ENCODE peak calls at places on chromosomes 2 and 18, in nine cellular contexts. W, U, X, O, T, C, S, D and G are unnamed samples.

GRCh38 chr2:1132328-1132964 is 181.8 kb downstream of the SNTG2 start:
- DNase-seq in U (no peak), X (no peak), C (no peak), S (peak; percentile 8), T (no peak), O (no peak), W (no peak), D (no peak), G (no peak)

GRCh38 chr2:62724886-62725711 is 19.6 kb downstream of the EHBP1 start:
- DNase-seq in T (peak; percentile 47), D (peak; percentile 14), U (no peak), C (no peak), W (no peak), O (no peak), X (no peak), S (peak; percentile 15), G (no peak)

GRCh38 chr18:21391074-21391673 is 149.1 kb downstream of the GREB1L start:
- DNase-seq in S (no peak), X (no peak), T (no peak), D (no peak), W (peak; percentile 77), C (peak; percentile 57), O (no peak), U (no peak), G (peak; percentile 86)

GRCh38 chr2:205011031-205011430 is 465.8 kb downstream of the PARD3B start:
- DNase-seq in U (no peak), D (no peak), C (no peak), T (no peak), X (no peak), O (no peak), W (no peak), S (no peak), G (no peak)

GRCh38 chr2:221006084-221006483 is 566.0 kb downstream of the EPHA4 start:
- DNase-seq in S (no peak), O (no peak), T (no peak), X (no peak), D (no peak), U (no peak), W (no peak), C (no peak), G (no peak)

GRCh38 chr2:13401312-13401711 is 684.6 kb downstream of the TRIB2 start:
- DNase-seq in T (no peak), W (no peak), O (no peak), X (no peak), C (no peak), S (no peak), U (no peak), D (no peak), G (no peak)

GRCh38 chr2:116988303-116988702 is 826.2 kb upstream of the DDX18 start:
- DNase-seq in O (no peak), D (no peak), C (peak; percentile 59), U (no peak), X (no peak), S (no peak), T (no peak), W (no peak), G (no peak)

GRCh38 chr2:39615675-39616074 is 50.0 kb upstream of the TMEM178A start:
- DNase-seq in D (no peak), O (no peak), W (no peak), X (no peak), C (no peak), S (no peak), U (no peak), T (no peak), G (no peak)

GRCh38 chr2:85710687-85711577 is 16.8 kb downstream of the GNLY start:
- DNase-seq in X (no peak), T (peak; percentile 21), D (no peak), O (no peak), U (no peak), S (no peak), C (peak; percentile 88), W (no peak), G (peak; percentile 35)

GRCh38 chr2:133841905-133842304 is 273.6 kb upstream of the NCKAP5 start:
- DNase-seq in T (no peak), W (peak; percentile 84), U (peak; percentile 91), X (no peak), D (no peak), O (no peak), C (peak; percentile 83), S (no peak), G (peak; percentile 98)

GRCh38 chr2:150994041-150994440 is 267.6 kb downstream of the RBM43 start:
- DNase-seq in U (no peak), S (no peak), C (peak; percentile 14), D (no peak), X (no peak), T (no peak), W (no peak), O (no peak), G (peak; percentile 91)

GRCh38 chr2:40230717-40231300 is 221.1 kb downstream of the SLC8A1 start:
- DNase-seq in W (no peak), T (no peak), U (peak; percentile 25), S (no peak), O (no peak), D (no peak), C (no peak), X (no peak), G (peak; percentile 29)

GRCh38 chr2:41735446-41735845 is 312.4 kb upstream of the PKDCC start:
- DNase-seq in O (no peak), W (no peak), T (no peak), D (no peak), S (no peak), X (no peak), U (peak; percentile 19), C (peak; percentile 72), G (peak; percentile 39)

GRCh38 chr2:29021886-29022285 is 40.8 kb downstream of the TOGARAM2 start:
- DNase-seq in X (no peak), U (no peak), S (no peak), D (no peak), W (no peak), T (no peak), O (no peak), C (no peak), G (no peak)

GRCh38 chr2:224146356-224147160 is 107.5 kb upstream of the SERPINE2 start:
- DNase-seq in W (peak; percentile 46), D (no peak), T (no peak), O (no peak), U (no peak), S (no peak), C (no peak), X (no peak), G (no peak)

GRCh38 chr2:69298261-69298660 is 88.8 kb downstream of the GFPT1 start:
- DNase-seq in U (peak; percentile 90), S (no peak), W (peak; percentile 76), D (no peak), T (no peak), X (no peak), O (no peak), C (peak; percentile 97), G (peak; percentile 96)

GRCh38 chr2:176234216-176234615 is 35.0 kb upstream of the MTX2 start:
- DNase-seq in D (no peak), C (no peak), W (no peak), X (no peak), T (no peak), S (no peak), U (no peak), O (no peak), G (no peak)

GRCh38 chr2:53530126-53530525 is 237.5 kb upstream of the CHAC2 start:
- DNase-seq in O (no peak), U (no peak), S (no peak), T (no peak), X (no peak), C (no peak), D (no peak), W (no peak), G (no peak)

GRCh38 chr2:155310589-155310988 is 612.1 kb downstream of the KCNJ3 start:
- DNase-seq in X (no peak), U (peak; percentile 15), W (no peak), O (no peak), S (no peak), D (no peak), T (no peak), C (peak; percentile 16), G (peak; percentile 38)

GRCh38 chr2:27762951-27763906 is 8.3 kb upstream of the MRPL33 start:
- DNase-seq in C (peak; percentile 23), S (no peak), X (no peak), O (no peak), U (peak; percentile 34), W (no peak), D (no peak), T (no peak), G (no peak)

GRCh38 chr2:67400560-67401464 is 3.7 kb downstream of the ETAA1 start:
- DNase-seq in W (peak; percentile 62), T (no peak), X (no peak), C (peak; percentile 54), D (no peak), O (no peak), U (no peak), S (no peak), G (peak; percentile 24)

GRCh38 chr18:62938006-62938405 is 222.7 kb downstream of the PHLPP1 start:
- DNase-seq in S (no peak), X (no peak), T (no peak), C (peak; percentile 64), W (no peak), U (peak; percentile 52), O (no peak), D (no peak), G (peak; percentile 50)

GRCh38 chr2:236705295-236706114 is 135.9 kb downstream of the ACKR3 start:
- DNase-seq in O (no peak), W (no peak), D (no peak), T (no peak), S (no peak), U (peak; percentile 17), C (no peak), X (peak; percentile 47), G (no peak)

GRCh38 chr2:218959761-218960195 is 312 bp downstream of the CDK5R2 start:
- DNase-seq in C (no peak), O (no peak), S (no peak), W (no peak), T (no peak), X (peak; percentile 70), U (no peak), D (no peak), G (no peak)

GRCh38 chr18:58863539-58864145 is 1.0 kb upstream of the ZNF532 start:
- DNase-seq in C (no peak), X (peak; percentile 54), S (peak; percentile 37), U (peak; percentile 73), W (no peak), O (no peak), T (peak; percentile 35), D (peak; percentile 21), G (peak; percentile 55)

GRCh38 chr2:75309596-75310290 is 110.4 kb upstream of the TACR1 start:
- DNase-seq in S (no peak), O (no peak), X (no peak), W (no peak), U (peak; percentile 30), D (no peak), T (no peak), C (peak; percentile 7), G (no peak)

GRCh38 chr2:149056541-149056940 is 18.0 kb downstream of the LYPD6B start:
- DNase-seq in T (no peak), U (no peak), S (no peak), C (no peak), X (no peak), D (no peak), W (no peak), O (no peak), G (no peak)

GRCh38 chr18:49008716-49009115 is 58.0 kb upstream of the SMAD7 start:
- DNase-seq in O (no peak), W (no peak), X (no peak), C (no peak), T (no peak), S (no peak), U (no peak), D (no peak), G (no peak)